ENCODE peak calls at places on chromosomes 3 and 15, in eight cellular contexts. One of them, this sample, is unnamed.

GRCh38 chr15:90143176-90143655 is 40.9 kb upstream of the IDH2 start:
- DNase-seq in kidney: peak; percentile 83
- DNase-seq in OCI-LY7: peak; percentile 79
- DNase-seq in body of pancreas: peak; percentile 93
- DNase-seq in gastrocnemius medialis: peak; percentile 49
- DNase-seq in breast epithelium: peak; percentile 50
- DNase-seq in endothelial cell of umbilical vein: peak; percentile 60
- DNase-seq in cardiac fibroblast: peak; percentile 32
- DNase-seq in this sample: no peak

GRCh38 chr3:88192010-88192409 is 42.3 kb downstream of the C3orf38 start:
- DNase-seq in OCI-LY7: no peak
- DNase-seq in cardiac fibroblast: no peak
- DNase-seq in endothelial cell of umbilical vein: no peak
- DNase-seq in breast epithelium: no peak
- DNase-seq in kidney: no peak
- DNase-seq in body of pancreas: no peak
- DNase-seq in gastrocnemius medialis: no peak
- DNase-seq in this sample: no peak

GRCh38 chr15:51191072-51191665 is 96.5 kb upstream of the TNFAIP8L3 start:
- DNase-seq in breast epithelium: no peak
- DNase-seq in endothelial cell of umbilical vein: peak; percentile 28
- DNase-seq in OCI-LY7: no peak
- DNase-seq in kidney: no peak
- DNase-seq in body of pancreas: no peak
- DNase-seq in cardiac fibroblast: no peak
- DNase-seq in gastrocnemius medialis: peak; percentile 82
- DNase-seq in this sample: no peak

GRCh38 chr3:50660386-50660785 is 14.3 kb upstream of the DOCK3 start:
- DNase-seq in breast epithelium: no peak
- DNase-seq in OCI-LY7: no peak
- DNase-seq in cardiac fibroblast: no peak
- DNase-seq in kidney: no peak
- DNase-seq in gastrocnemius medialis: peak; percentile 10
- DNase-seq in body of pancreas: no peak
- DNase-seq in endothelial cell of umbilical vein: no peak
- DNase-seq in this sample: no peak

GRCh38 chr15:49063402-49064280 is 17.4 kb upstream of the SECISBP2L start:
- DNase-seq in cardiac fibroblast: no peak
- DNase-seq in gastrocnemius medialis: no peak
- DNase-seq in breast epithelium: no peak
- DNase-seq in body of pancreas: no peak
- DNase-seq in kidney: no peak
- DNase-seq in OCI-LY7: no peak
- DNase-seq in endothelial cell of umbilical vein: no peak
- DNase-seq in this sample: no peak

GRCh38 chr15:57485869-57486268 is 105.8 kb upstream of the MYZAP start:
- DNase-seq in kidney: peak; percentile 91
- DNase-seq in endothelial cell of umbilical vein: peak; percentile 82
- DNase-seq in cardiac fibroblast: peak; percentile 92
- DNase-seq in body of pancreas: peak; percentile 71
- DNase-seq in gastrocnemius medialis: no peak
- DNase-seq in OCI-LY7: no peak
- DNase-seq in breast epithelium: no peak
- DNase-seq in this sample: peak; percentile 83

GRCh38 chr3:78562318-78562717 is 1205.5 kb downstream of the ROBO1 start:
- DNase-seq in body of pancreas: no peak
- DNase-seq in gastrocnemius medialis: no peak
- DNase-seq in cardiac fibroblast: no peak
- DNase-seq in breast epithelium: no peak
- DNase-seq in kidney: no peak
- DNase-seq in OCI-LY7: no peak
- DNase-seq in endothelial cell of umbilical vein: no peak
- DNase-seq in this sample: no peak

GRCh38 chr15:40743466-40743865 is 11.6 kb downstream of the RMDN3 start:
- DNase-seq in body of pancreas: no peak
- DNase-seq in kidney: no peak
- DNase-seq in cardiac fibroblast: no peak
- DNase-seq in breast epithelium: no peak
- DNase-seq in OCI-LY7: no peak
- DNase-seq in gastrocnemius medialis: no peak
- DNase-seq in endothelial cell of umbilical vein: no peak
- DNase-seq in this sample: no peak

GRCh38 chr15:96296264-96296663 is 34.2 kb upstream of the NR2F2 start:
- DNase-seq in gastrocnemius medialis: no peak
- DNase-seq in endothelial cell of umbilical vein: no peak
- DNase-seq in cardiac fibroblast: peak; percentile 86
- DNase-seq in breast epithelium: no peak
- DNase-seq in body of pancreas: no peak
- DNase-seq in OCI-LY7: no peak
- DNase-seq in kidney: no peak
- DNase-seq in this sample: peak; percentile 74

GRCh38 chr15:67556964-67557570 is 14.6 kb downstream of the MAP2K5 start:
- DNase-seq in body of pancreas: no peak
- DNase-seq in cardiac fibroblast: no peak
- DNase-seq in kidney: no peak
- DNase-seq in breast epithelium: no peak
- DNase-seq in gastrocnemius medialis: no peak
- DNase-seq in OCI-LY7: no peak
- DNase-seq in endothelial cell of umbilical vein: no peak
- DNase-seq in this sample: no peak

GRCh38 chr3:15438988-15439387 is 11.6 kb downstream of the EAF1 start:
- DNase-seq in breast epithelium: no peak
- DNase-seq in OCI-LY7: no peak
- DNase-seq in body of pancreas: no peak
- DNase-seq in endothelial cell of umbilical vein: no peak
- DNase-seq in cardiac fibroblast: peak; percentile 92
- DNase-seq in kidney: no peak
- DNase-seq in gastrocnemius medialis: no peak
- DNase-seq in this sample: peak; percentile 90

GRCh38 chr3:186732169-186732766 is 15.1 kb downstream of the KNG1 start:
- DNase-seq in breast epithelium: no peak
- DNase-seq in cardiac fibroblast: no peak
- DNase-seq in gastrocnemius medialis: no peak
- DNase-seq in body of pancreas: no peak
- DNase-seq in endothelial cell of umbilical vein: no peak
- DNase-seq in OCI-LY7: no peak
- DNase-seq in kidney: no peak
- DNase-seq in this sample: no peak

GRCh38 chr3:181773921-181774320 is 62.2 kb downstream of the SOX2 start:
- DNase-seq in body of pancreas: no peak
- DNase-seq in endothelial cell of umbilical vein: no peak
- DNase-seq in breast epithelium: no peak
- DNase-seq in kidney: no peak
- DNase-seq in OCI-LY7: no peak
- DNase-seq in cardiac fibroblast: no peak
- DNase-seq in gastrocnemius medialis: no peak
- DNase-seq in this sample: no peak

GRCh38 chr15:43410572-43411214 is 39.8 kb downstream of the TUBGCP4 start:
- DNase-seq in endothelial cell of umbilical vein: no peak
- DNase-seq in breast epithelium: no peak
- DNase-seq in body of pancreas: no peak
- DNase-seq in gastrocnemius medialis: no peak
- DNase-seq in OCI-LY7: no peak
- DNase-seq in cardiac fibroblast: peak; percentile 68
- DNase-seq in kidney: no peak
- DNase-seq in this sample: peak; percentile 10

GRCh38 chr15:50415752-50416404 is 8.3 kb upstream of the USP8 start:
- DNase-seq in cardiac fibroblast: peak; percentile 18
- DNase-seq in kidney: no peak
- DNase-seq in endothelial cell of umbilical vein: no peak
- DNase-seq in breast epithelium: no peak
- DNase-seq in OCI-LY7: peak; percentile 9
- DNase-seq in gastrocnemius medialis: no peak
- DNase-seq in body of pancreas: no peak
- DNase-seq in this sample: peak; percentile 10

GRCh38 chr3:32575451-32575850 is 4.8 kb upstream of the DYNC1LI1 start:
- DNase-seq in breast epithelium: no peak
- DNase-seq in body of pancreas: no peak
- DNase-seq in OCI-LY7: no peak
- DNase-seq in kidney: no peak
- DNase-seq in gastrocnemius medialis: no peak
- DNase-seq in endothelial cell of umbilical vein: no peak
- DNase-seq in cardiac fibroblast: peak; percentile 52
- DNase-seq in this sample: peak; percentile 33

GRCh38 chr15:48473667-48474066 is 142.4 kb downstream of the DUT start:
- DNase-seq in gastrocnemius medialis: no peak
- DNase-seq in body of pancreas: no peak
- DNase-seq in OCI-LY7: no peak
- DNase-seq in breast epithelium: no peak
- DNase-seq in kidney: no peak
- DNase-seq in endothelial cell of umbilical vein: no peak
- DNase-seq in cardiac fibroblast: no peak
- DNase-seq in this sample: no peak

GRCh38 chr3:148763921-148764320 is 63.7 kb upstream of the CPB1 start:
- DNase-seq in cardiac fibroblast: no peak
- DNase-seq in endothelial cell of umbilical vein: no peak
- DNase-seq in OCI-LY7: no peak
- DNase-seq in gastrocnemius medialis: no peak
- DNase-seq in body of pancreas: no peak
- DNase-seq in breast epithelium: no peak
- DNase-seq in kidney: no peak
- DNase-seq in this sample: no peak

GRCh38 chr3:15453501-15453900 is 26.1 kb downstream of the EAF1 start:
- DNase-seq in breast epithelium: no peak
- DNase-seq in cardiac fibroblast: no peak
- DNase-seq in gastrocnemius medialis: no peak
- DNase-seq in kidney: no peak
- DNase-seq in body of pancreas: no peak
- DNase-seq in OCI-LY7: no peak
- DNase-seq in endothelial cell of umbilical vein: no peak
- DNase-seq in this sample: no peak

GRCh38 chr3:49427581-49427980 is 1.5 kb downstream of the NICN1 start:
- DNase-seq in endothelial cell of umbilical vein: no peak
- DNase-seq in body of pancreas: no peak
- DNase-seq in gastrocnemius medialis: no peak
- DNase-seq in OCI-LY7: no peak
- DNase-seq in breast epithelium: no peak
- DNase-seq in cardiac fibroblast: no peak
- DNase-seq in kidney: no peak
- DNase-seq in this sample: no peak

GRCh38 chr3:49424816-49425215 is 2.5 kb upstream of the AMT start:
- DNase-seq in cardiac fibroblast: no peak
- DNase-seq in gastrocnemius medialis: no peak
- DNase-seq in OCI-LY7: no peak
- DNase-seq in breast epithelium: no peak
- DNase-seq in body of pancreas: no peak
- DNase-seq in kidney: no peak
- DNase-seq in endothelial cell of umbilical vein: no peak
- DNase-seq in this sample: no peak

DNA sequence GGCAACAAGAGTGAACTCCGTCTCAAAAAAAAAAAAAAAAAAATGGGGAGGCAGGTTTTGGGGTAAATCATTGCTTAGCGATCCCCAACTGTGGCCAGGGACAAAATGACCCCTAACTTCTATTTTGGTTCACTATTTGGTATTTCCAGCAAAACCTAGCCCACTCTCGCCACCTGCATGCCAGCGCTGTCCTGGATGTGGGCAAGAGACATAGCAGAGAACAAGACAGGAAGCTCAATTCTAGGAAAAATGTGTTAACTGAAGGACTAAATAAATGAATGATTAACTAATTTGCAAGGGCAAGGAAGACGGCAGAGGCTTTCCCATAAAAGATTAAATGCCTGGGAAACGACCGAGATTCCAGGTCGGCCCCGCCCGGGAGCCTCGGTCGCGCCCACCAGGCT is 425 bp downstream of the NICN1 start:
- DNase-seq in gastrocnemius medialis: no peak
- DNase-seq in endothelial cell of umbilical vein: no peak
- DNase-seq in kidney: no peak
- DNase-seq in OCI-LY7: peak; percentile 31
- DNase-seq in body of pancreas: no peak
- DNase-seq in cardiac fibroblast: no peak
- DNase-seq in breast epithelium: no peak
- DNase-seq in this sample: no peak
- TF ChIP-seq CTCF in gastrocnemius medialis: no peak
- TF ChIP-seq CTCF in endothelial cell of umbilical vein: no peak
- TF ChIP-seq CTCF in kidney: no peak
- TF ChIP-seq CTCF in OCI-LY7: no peak
- TF ChIP-seq CTCF in body of pancreas: no peak
- TF ChIP-seq CTCF in cardiac fibroblast: no peak
- TF ChIP-seq CTCF in breast epithelium: no peak
- TF ChIP-seq CTCF in this sample: no peak

GRCh38 chr3:5190147-5190791 is 2.8 kb downstream of the EDEM1 start:
- DNase-seq in cardiac fibroblast: no peak
- DNase-seq in endothelial cell of umbilical vein: no peak
- DNase-seq in kidney: no peak
- DNase-seq in OCI-LY7: peak; percentile 54
- DNase-seq in breast epithelium: no peak
- DNase-seq in gastrocnemius medialis: no peak
- DNase-seq in body of pancreas: no peak
- DNase-seq in this sample: no peak
- H3K4me3 ChIP-seq in cardiac fibroblast: no peak overlapping the region
- H3K4me3 ChIP-seq in endothelial cell of umbilical vein: no peak overlapping the region
- H3K4me3 ChIP-seq in kidney: peak overlapping the region; percentile 17
- H3K4me3 ChIP-seq in OCI-LY7: peak overlapping the region; percentile 98
- H3K4me3 ChIP-seq in breast epithelium: peak overlapping the region; percentile 17
- H3K4me3 ChIP-seq in gastrocnemius medialis: no peak overlapping the region
- H3K4me3 ChIP-seq in body of pancreas: no peak overlapping the region
- H3K4me3 ChIP-seq in this sample: no peak overlapping the region

GRCh38 chr15:59360305-59360704 is 12.4 kb downstream of the MYO1E start:
- DNase-seq in OCI-LY7: no peak
- DNase-seq in breast epithelium: no peak
- DNase-seq in body of pancreas: no peak
- DNase-seq in kidney: no peak
- DNase-seq in endothelial cell of umbilical vein: no peak
- DNase-seq in cardiac fibroblast: peak; percentile 31
- DNase-seq in gastrocnemius medialis: no peak
- DNase-seq in this sample: no peak
- TF ChIP-seq CTCF in OCI-LY7: peak; percentile 29
- TF ChIP-seq CTCF in breast epithelium: no peak
- TF ChIP-seq CTCF in body of pancreas: no peak
- TF ChIP-seq CTCF in kidney: no peak
- TF ChIP-seq CTCF in endothelial cell of umbilical vein: peak; percentile 13
- TF ChIP-seq CTCF in cardiac fibroblast: peak; percentile 51
- TF ChIP-seq CTCF in gastrocnemius medialis: no peak
- TF ChIP-seq CTCF in this sample: peak; percentile 28

GRCh38 chr15:85167568-85167967 is 185.9 kb downstream of the PDE8A start:
- DNase-seq in kidney: no peak
- DNase-seq in breast epithelium: no peak
- DNase-seq in endothelial cell of umbilical vein: no peak
- DNase-seq in gastrocnemius medialis: no peak
- DNase-seq in cardiac fibroblast: no peak
- DNase-seq in OCI-LY7: no peak
- DNase-seq in body of pancreas: no peak
- DNase-seq in this sample: no peak

GRCh38 chr15:85171736-85172135 is 190.1 kb downstream of the PDE8A start:
- DNase-seq in endothelial cell of umbilical vein: no peak
- DNase-seq in breast epithelium: no peak
- DNase-seq in OCI-LY7: no peak
- DNase-seq in gastrocnemius medialis: no peak
- DNase-seq in cardiac fibroblast: peak; percentile 17
- DNase-seq in kidney: no peak
- DNase-seq in body of pancreas: no peak
- DNase-seq in this sample: no peak

GRCh38 chr15:85172846-85173490 is 191.3 kb downstream of the PDE8A start:
- DNase-seq in endothelial cell of umbilical vein: no peak
- DNase-seq in body of pancreas: no peak
- DNase-seq in gastrocnemius medialis: no peak
- DNase-seq in breast epithelium: no peak
- DNase-seq in cardiac fibroblast: peak; percentile 51
- DNase-seq in OCI-LY7: no peak
- DNase-seq in kidney: no peak
- DNase-seq in this sample: peak; percentile 41

GRCh38 chr15:85164841-85165466 is 183.3 kb downstream of the PDE8A start:
- DNase-seq in breast epithelium: peak; percentile 37
- DNase-seq in cardiac fibroblast: no peak
- DNase-seq in OCI-LY7: no peak
- DNase-seq in gastrocnemius medialis: no peak
- DNase-seq in body of pancreas: no peak
- DNase-seq in kidney: no peak
- DNase-seq in endothelial cell of umbilical vein: peak; percentile 19
- DNase-seq in this sample: no peak

GRCh38 chr15:85168642-85169173 is 187.1 kb downstream of the PDE8A start:
- DNase-seq in gastrocnemius medialis: no peak
- DNase-seq in kidney: no peak
- DNase-seq in body of pancreas: peak; percentile 77
- DNase-seq in breast epithelium: peak; percentile 78
- DNase-seq in OCI-LY7: peak; percentile 47
- DNase-seq in endothelial cell of umbilical vein: peak; percentile 55
- DNase-seq in cardiac fibroblast: peak; percentile 31
- DNase-seq in this sample: peak; percentile 8
- H3K4me3 ChIP-seq in gastrocnemius medialis: peak overlapping the region; percentile 11
- H3K4me3 ChIP-seq in kidney: peak overlapping the region; percentile 60
- H3K4me3 ChIP-seq in body of pancreas: no peak overlapping the region
- H3K4me3 ChIP-seq in breast epithelium: peak overlapping the region; percentile 53
- H3K4me3 ChIP-seq in OCI-LY7: no peak overlapping the region
- H3K4me3 ChIP-seq in endothelial cell of umbilical vein: peak overlapping the region; percentile 10
- H3K4me3 ChIP-seq in cardiac fibroblast: no peak overlapping the region
- H3K4me3 ChIP-seq in this sample: no peak overlapping the region

This sample was measured in fibroblast of mammary gland.